ENCODE peak calls at places on chromosomes 2 and 18, in five cellular contexts. E, F, S, Z and G are unnamed samples.
A peak's percentile ranks its signal among the peaks of the same experiment; 100 is the strongest.

GRCh38 chr2:58764321-58765099 is 523.4 kb upstream of the FANCL start:
- DNase-seq in F (no peak), Z (no peak), S (no peak), E (no peak), G (no peak)

GRCh38 chr2:99035920-99036319 is 99.9 kb upstream of the CRACDL start:
- DNase-seq in E (peak; percentile 29), S (no peak), F (no peak), Z (no peak), G (peak; percentile 8)

GRCh38 chr18:25164837-25165791 is 186.9 kb downstream of the ZNF521 start:
- DNase-seq in Z (no peak), E (peak; percentile 4), F (peak; percentile 25), S (peak; percentile 8), G (peak; percentile 53)

GRCh38 chr2:211609127-211609526 is 929.5 kb downstream of the ERBB4 start:
- DNase-seq in F (no peak), S (no peak), Z (no peak), E (no peak), G (no peak)

GRCh38 chr2:36137612-36138011 is 218.0 kb upstream of the CRIM1 start:
- DNase-seq in Z (peak; percentile 42), F (no peak), E (no peak), S (no peak), G (no peak)

GRCh38 chr2:172614932-172615331 is 59.0 kb downstream of the PDK1 start:
- DNase-seq in E (no peak), Z (no peak), S (no peak), F (no peak), G (no peak)

GRCh38 chr2:174748948-174749347 is 15.3 kb downstream of the CHRNA1 start:
- DNase-seq in E (peak; percentile 84), Z (peak; percentile 48), S (no peak), F (peak; percentile 59), G (peak; percentile 61)

GRCh38 chr2:38064805-38065501 is 11.0 kb downstream of the CYP1B1 start:
- DNase-seq in Z (no peak), S (no peak), F (no peak), E (peak; percentile 81), G (peak; percentile 2)

GRCh38 chr18:39966275-39966674 is 1988.8 kb upstream of the PIK3C3 start:
- DNase-seq in F (no peak), E (no peak), Z (no peak), S (no peak), G (peak; percentile 49)

GRCh38 chr2:85754313-85755095 is 713 bp downstream of the ATOH8 start:
- DNase-seq in F (peak; percentile 73), S (no peak), Z (no peak), E (no peak), G (peak; percentile 88)

GRCh38 chr2:28399946-28400345 is 7.3 kb downstream of the FOSL2 start:
- DNase-seq in S (no peak), F (peak; percentile 50), E (no peak), Z (no peak), G (peak; percentile 83)

GRCh38 chr18:67232406-67232805 is 284.1 kb downstream of the DSEL start:
- DNase-seq in S (no peak), F (peak; percentile 17), E (peak; percentile 93), Z (no peak), G (no peak)

GRCh38 chr2:46774499-46775228 is 140.9 kb downstream of the MCFD2 start:
- DNase-seq in F (peak; percentile 43), E (no peak), Z (no peak), S (no peak), G (no peak)

GRCh38 chr2:25524507-25524906 is 148.9 kb downstream of the DTNB start:
- DNase-seq in S (no peak), F (no peak), Z (no peak), E (no peak), G (no peak)

GRCh38 chr2:233288663-233289062 is 19.0 kb upstream of the SAG start:
- DNase-seq in S (no peak), Z (no peak), E (no peak), F (peak; percentile 85), G (peak; percentile 85)

GRCh38 chr2:146496248-146496647 is 1348.6 kb upstream of the ACVR2A start:
- DNase-seq in E (no peak), Z (no peak), F (no peak), S (no peak), G (no peak)

GRCh38 chr18:59159986-59160385 is 20.3 kb downstream of the SEC11C start:
- DNase-seq in Z (no peak), E (no peak), F (no peak), S (no peak), G (no peak)